ENCODE peak calls at places on chromosomes 5 and 9, in six cellular contexts. One of them, this sample, is unnamed.

GRCh38 chr9:77649109-77649812 is 1.1 kb upstream of the GNA14 start:
- DNase-seq in K562: peak; percentile 8
- DNase-seq in endothelial cell of umbilical vein: peak; percentile 41
- DNase-seq in dorsolateral prefrontal cortex: no peak
- DNase-seq in foreskin fibroblast: peak; percentile 55
- DNase-seq in gastrocnemius medialis: no peak
- DNase-seq in this sample: peak; percentile 68

GRCh38 chr9:103444157-103444556 is 449.0 kb downstream of the CYLC2 start:
- DNase-seq in dorsolateral prefrontal cortex: no peak
- DNase-seq in gastrocnemius medialis: no peak
- DNase-seq in foreskin fibroblast: no peak
- DNase-seq in K562: no peak
- DNase-seq in endothelial cell of umbilical vein: no peak
- DNase-seq in this sample: peak; percentile 1

GRCh38 chr5:164358531-164359259 is 853.3 kb downstream of the MAT2B start:
- DNase-seq in foreskin fibroblast: peak; percentile 33
- DNase-seq in K562: peak; percentile 86
- DNase-seq in gastrocnemius medialis: no peak
- DNase-seq in endothelial cell of umbilical vein: no peak
- DNase-seq in dorsolateral prefrontal cortex: no peak
- DNase-seq in this sample: peak; percentile 54

GRCh38 chr5:152853361-152853760 is 448.3 kb upstream of the NMUR2 start:
- DNase-seq in K562: no peak
- DNase-seq in foreskin fibroblast: no peak
- DNase-seq in gastrocnemius medialis: no peak
- DNase-seq in endothelial cell of umbilical vein: no peak
- DNase-seq in dorsolateral prefrontal cortex: no peak
- DNase-seq in this sample: no peak

GRCh38 chr5:159161361-159162214 is 47.8 kb downstream of the RNF145 start:
- DNase-seq in dorsolateral prefrontal cortex: no peak
- DNase-seq in endothelial cell of umbilical vein: no peak
- DNase-seq in foreskin fibroblast: no peak
- DNase-seq in K562: no peak
- DNase-seq in gastrocnemius medialis: no peak
- DNase-seq in this sample: peak; percentile 35

GRCh38 chr9:136092353-136092650 is 2.8 kb downstream of the NACC2 start:
- DNase-seq in foreskin fibroblast: no peak
- DNase-seq in K562: no peak
- DNase-seq in endothelial cell of umbilical vein: no peak
- DNase-seq in gastrocnemius medialis: peak; percentile 57
- DNase-seq in dorsolateral prefrontal cortex: no peak
- DNase-seq in this sample: no peak

GRCh38 chr5:19200251-19200650 is 787.7 kb downstream of the CDH18 start:
- DNase-seq in dorsolateral prefrontal cortex: no peak
- DNase-seq in foreskin fibroblast: no peak
- DNase-seq in gastrocnemius medialis: no peak
- DNase-seq in endothelial cell of umbilical vein: no peak
- DNase-seq in K562: no peak
- DNase-seq in this sample: no peak

GRCh38 chr9:14480561-14480960 is 166.6 kb upstream of the NFIB start:
- DNase-seq in dorsolateral prefrontal cortex: no peak
- DNase-seq in gastrocnemius medialis: no peak
- DNase-seq in endothelial cell of umbilical vein: no peak
- DNase-seq in K562: no peak
- DNase-seq in foreskin fibroblast: no peak
- DNase-seq in this sample: no peak

GRCh38 chr5:129716235-129717030 is 31.5 kb upstream of the MINAR2 start:
- DNase-seq in K562: no peak
- DNase-seq in dorsolateral prefrontal cortex: no peak
- DNase-seq in foreskin fibroblast: peak; percentile 39
- DNase-seq in gastrocnemius medialis: no peak
- DNase-seq in endothelial cell of umbilical vein: no peak
- DNase-seq in this sample: no peak

GRCh38 chr9:84154320-84154719 is 173.7 kb downstream of the RMI1 start:
- DNase-seq in foreskin fibroblast: peak; percentile 66
- DNase-seq in endothelial cell of umbilical vein: no peak
- DNase-seq in gastrocnemius medialis: no peak
- DNase-seq in K562: no peak
- DNase-seq in dorsolateral prefrontal cortex: no peak
- DNase-seq in this sample: peak; percentile 56

GRCh38 chr9:137429546-137429890 is 6.3 kb downstream of the NOXA1 start:
- DNase-seq in endothelial cell of umbilical vein: no peak
- DNase-seq in K562: no peak
- DNase-seq in foreskin fibroblast: no peak
- DNase-seq in gastrocnemius medialis: no peak
- DNase-seq in dorsolateral prefrontal cortex: no peak
- DNase-seq in this sample: no peak

GRCh38 chr5:139901971-139902370 is 106.4 kb downstream of the PSD2 start:
- DNase-seq in K562: no peak
- DNase-seq in endothelial cell of umbilical vein: no peak
- DNase-seq in dorsolateral prefrontal cortex: no peak
- DNase-seq in gastrocnemius medialis: no peak
- DNase-seq in foreskin fibroblast: no peak
- DNase-seq in this sample: no peak

GRCh38 chr5:134545070-134545868 is 19.8 kb downstream of the JADE2 start:
- DNase-seq in endothelial cell of umbilical vein: no peak
- DNase-seq in K562: no peak
- DNase-seq in gastrocnemius medialis: peak; percentile 67
- DNase-seq in dorsolateral prefrontal cortex: no peak
- DNase-seq in foreskin fibroblast: no peak
- DNase-seq in this sample: no peak
- H3K4me3 ChIP-seq in endothelial cell of umbilical vein: no peak overlapping the region
- H3K4me3 ChIP-seq in K562: no peak overlapping the region
- H3K4me3 ChIP-seq in gastrocnemius medialis: no peak overlapping the region
- H3K4me3 ChIP-seq in dorsolateral prefrontal cortex: no peak overlapping the region
- H3K4me3 ChIP-seq in foreskin fibroblast: no peak overlapping the region
- H3K4me3 ChIP-seq in this sample: no peak overlapping the region

DNA sequence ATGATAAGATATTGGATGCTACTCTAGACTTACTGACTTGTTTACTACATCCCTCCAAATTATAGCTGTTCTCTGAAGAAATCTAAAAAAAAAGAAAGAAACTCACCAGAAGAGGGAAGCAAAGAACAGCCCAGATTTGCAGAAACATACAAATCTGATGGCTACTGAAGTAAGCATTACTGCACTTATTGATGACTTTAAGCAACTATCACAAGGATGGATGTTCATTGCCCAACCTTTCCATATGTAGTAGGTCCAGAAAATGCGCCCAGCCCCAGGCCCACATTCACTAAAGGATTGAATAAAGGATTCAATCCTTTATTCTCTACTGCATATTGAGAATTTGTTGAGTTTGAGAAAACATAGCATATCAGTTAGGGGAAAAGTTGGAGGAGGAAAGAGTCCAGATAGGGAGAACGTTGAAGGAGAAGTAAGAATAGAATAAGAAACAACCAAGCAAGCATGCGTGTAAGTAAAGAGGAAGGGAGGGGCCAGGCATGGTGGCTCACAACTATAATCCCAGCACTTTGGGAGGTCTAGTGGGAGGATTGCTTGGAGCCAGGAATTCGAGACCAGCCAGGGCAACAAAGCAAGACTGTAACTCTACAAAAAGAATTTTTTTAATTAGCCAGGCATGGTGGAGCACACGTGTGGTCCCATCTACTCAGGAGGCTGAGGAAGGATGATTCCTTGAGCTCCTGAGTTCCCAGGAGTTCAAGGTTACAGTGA is 33.8 kb upstream of the DTWD2 start:
- DNase-seq in gastrocnemius medialis: no peak
- DNase-seq in foreskin fibroblast: peak; percentile 61
- DNase-seq in K562: peak; percentile 32
- DNase-seq in dorsolateral prefrontal cortex: no peak
- DNase-seq in endothelial cell of umbilical vein: peak; percentile 58
- DNase-seq in this sample: peak; percentile 73
- TF ChIP-seq CTCF in gastrocnemius medialis: no peak
- TF ChIP-seq CTCF in foreskin fibroblast: peak; percentile 33
- TF ChIP-seq CTCF in K562: peak; percentile 71
- TF ChIP-seq CTCF in dorsolateral prefrontal cortex: peak; percentile 75
- TF ChIP-seq CTCF in endothelial cell of umbilical vein: no peak
- TF ChIP-seq CTCF in this sample: peak; percentile 59

GRCh38 chr9:129637673-129638439 is 4.1 kb downstream of the ASB6 start:
- DNase-seq in K562: no peak
- DNase-seq in dorsolateral prefrontal cortex: no peak
- DNase-seq in foreskin fibroblast: no peak
- DNase-seq in endothelial cell of umbilical vein: no peak
- DNase-seq in gastrocnemius medialis: no peak
- DNase-seq in this sample: no peak

GRCh38 chr9:129640871-129641750 is 840 bp downstream of the ASB6 start:
- DNase-seq in K562: no peak
- DNase-seq in gastrocnemius medialis: peak; percentile 21
- DNase-seq in foreskin fibroblast: no peak
- DNase-seq in endothelial cell of umbilical vein: no peak
- DNase-seq in dorsolateral prefrontal cortex: no peak
- DNase-seq in this sample: no peak

GRCh38 chr9:129639034-129639630 is 2.8 kb downstream of the ASB6 start:
- DNase-seq in dorsolateral prefrontal cortex: no peak
- DNase-seq in endothelial cell of umbilical vein: no peak
- DNase-seq in foreskin fibroblast: no peak
- DNase-seq in gastrocnemius medialis: peak; percentile 10
- DNase-seq in K562: no peak
- DNase-seq in this sample: no peak

GRCh38 chr9:129640086-129640870 is 1.7 kb downstream of the ASB6 start:
- DNase-seq in endothelial cell of umbilical vein: no peak
- DNase-seq in gastrocnemius medialis: peak; percentile 14
- DNase-seq in foreskin fibroblast: peak; percentile 54
- DNase-seq in dorsolateral prefrontal cortex: no peak
- DNase-seq in K562: no peak
- DNase-seq in this sample: peak; percentile 63

DNA sequence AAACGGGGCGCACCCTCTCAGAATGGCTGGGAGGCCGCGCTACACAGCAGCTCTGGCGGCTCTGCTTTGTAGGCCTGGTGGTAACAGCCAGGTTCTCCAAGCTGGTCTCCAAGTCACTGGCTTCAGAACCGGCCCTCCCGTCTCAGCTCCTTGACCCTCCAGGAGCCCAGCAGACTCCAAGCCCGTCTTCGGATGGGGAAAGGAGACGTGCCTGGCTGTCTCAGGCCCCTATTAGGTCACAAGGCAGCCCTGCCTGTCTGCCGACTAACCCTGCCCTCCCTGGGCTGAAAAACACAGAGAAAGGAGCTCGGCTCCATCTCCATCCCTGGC is 2.2 kb downstream of the ASB6 start:
- DNase-seq in dorsolateral prefrontal cortex: no peak
- DNase-seq in foreskin fibroblast: no peak
- DNase-seq in gastrocnemius medialis: peak; percentile 10
- DNase-seq in endothelial cell of umbilical vein: no peak
- DNase-seq in K562: no peak
- DNase-seq in this sample: no peak
- H3K4me3 ChIP-seq in dorsolateral prefrontal cortex: no peak overlapping the region
- H3K4me3 ChIP-seq in foreskin fibroblast: no peak overlapping the region
- H3K4me3 ChIP-seq in gastrocnemius medialis: no peak overlapping the region
- H3K4me3 ChIP-seq in endothelial cell of umbilical vein: no peak overlapping the region
- H3K4me3 ChIP-seq in K562: no peak overlapping the region
- H3K4me3 ChIP-seq in this sample: no peak overlapping the region

GRCh38 chr5:143019157-143019556 is 249.0 kb downstream of the ARHGAP26 start:
- DNase-seq in foreskin fibroblast: no peak
- DNase-seq in endothelial cell of umbilical vein: no peak
- DNase-seq in dorsolateral prefrontal cortex: no peak
- DNase-seq in K562: no peak
- DNase-seq in gastrocnemius medialis: no peak
- DNase-seq in this sample: no peak

GRCh38 chr5:143017992-143018391 is 247.8 kb downstream of the ARHGAP26 start:
- DNase-seq in K562: no peak
- DNase-seq in dorsolateral prefrontal cortex: no peak
- DNase-seq in gastrocnemius medialis: no peak
- DNase-seq in foreskin fibroblast: no peak
- DNase-seq in endothelial cell of umbilical vein: no peak
- DNase-seq in this sample: no peak

GRCh38 chr5:143019614-143020515 is 249.7 kb downstream of the ARHGAP26 start:
- DNase-seq in dorsolateral prefrontal cortex: no peak
- DNase-seq in endothelial cell of umbilical vein: no peak
- DNase-seq in gastrocnemius medialis: no peak
- DNase-seq in K562: no peak
- DNase-seq in foreskin fibroblast: no peak
- DNase-seq in this sample: peak; percentile 46

GRCh38 chr5:143014017-143014651 is 244.0 kb downstream of the ARHGAP26 start:
- DNase-seq in dorsolateral prefrontal cortex: no peak
- DNase-seq in foreskin fibroblast: no peak
- DNase-seq in endothelial cell of umbilical vein: no peak
- DNase-seq in K562: peak; percentile 71
- DNase-seq in gastrocnemius medialis: peak; percentile 54
- DNase-seq in this sample: peak; percentile 32

GRCh38 chr5:143016777-143017374 is 246.7 kb downstream of the ARHGAP26 start:
- DNase-seq in endothelial cell of umbilical vein: peak; percentile 67
- DNase-seq in dorsolateral prefrontal cortex: no peak
- DNase-seq in K562: peak; percentile 55
- DNase-seq in gastrocnemius medialis: no peak
- DNase-seq in foreskin fibroblast: peak; percentile 74
- DNase-seq in this sample: peak; percentile 88
- TF ChIP-seq CTCF in endothelial cell of umbilical vein: peak; percentile 62
- TF ChIP-seq CTCF in dorsolateral prefrontal cortex: peak; percentile 51
- TF ChIP-seq CTCF in K562: peak; percentile 71
- TF ChIP-seq CTCF in gastrocnemius medialis: peak; percentile 49
- TF ChIP-seq CTCF in foreskin fibroblast: peak; percentile 46
- TF ChIP-seq CTCF in this sample: peak; percentile 86

DNA sequence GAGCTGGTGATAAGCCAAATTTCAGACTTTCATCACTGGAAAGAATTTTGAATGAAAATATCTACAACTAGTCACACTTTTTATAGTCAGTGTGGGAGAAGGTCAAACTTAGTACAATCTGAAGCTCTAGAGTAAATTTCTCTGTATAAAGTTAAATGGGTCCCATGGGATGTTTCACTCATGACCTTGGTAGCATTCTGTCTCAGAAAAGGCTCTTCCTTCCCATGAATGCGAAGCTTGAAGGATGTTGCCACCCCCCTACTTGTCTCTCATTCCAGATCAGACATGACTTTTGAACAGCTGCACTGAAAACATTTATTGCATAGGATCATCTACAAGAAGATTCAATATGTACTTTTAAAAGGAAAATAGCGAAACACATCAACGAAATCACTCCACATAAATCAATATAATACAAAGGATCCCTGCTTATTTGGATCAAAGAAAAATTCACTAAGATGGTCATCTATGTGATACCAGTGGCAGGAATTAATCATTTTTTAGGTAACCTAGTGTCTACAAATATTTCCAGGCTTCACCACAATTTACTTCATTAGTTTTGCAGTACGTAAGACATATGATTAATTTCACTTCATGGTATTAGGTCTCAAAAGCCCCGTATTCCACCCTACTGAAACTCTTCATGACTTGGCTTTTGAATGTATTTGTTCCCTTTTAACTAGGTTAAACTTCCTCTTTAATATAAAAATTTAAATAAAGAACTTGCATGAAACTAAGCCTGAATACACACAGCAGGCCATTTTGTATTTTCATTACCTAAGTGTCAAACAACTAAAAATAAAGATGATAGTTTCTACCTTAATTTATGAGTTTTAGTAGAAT is 4.4 kb downstream of the ST8SIA4 start:
- DNase-seq in foreskin fibroblast: no peak
- DNase-seq in K562: no peak
- DNase-seq in gastrocnemius medialis: no peak
- DNase-seq in endothelial cell of umbilical vein: no peak
- DNase-seq in dorsolateral prefrontal cortex: no peak
- DNase-seq in this sample: no peak
- H3K4me3 ChIP-seq in foreskin fibroblast: no peak overlapping the region
- H3K4me3 ChIP-seq in K562: no peak overlapping the region
- H3K4me3 ChIP-seq in gastrocnemius medialis: no peak overlapping the region
- H3K4me3 ChIP-seq in endothelial cell of umbilical vein: no peak overlapping the region
- H3K4me3 ChIP-seq in dorsolateral prefrontal cortex: no peak overlapping the region
- H3K4me3 ChIP-seq in this sample: no peak overlapping the region

This sample was measured in choroid plexus epithelial cell.